ENCODE peak calls at places on chromosomes 4 and X, in seven cellular contexts. H, T, Y, L, O, M and B are unnamed samples.

GRCh38 chr4:80340036-80340435 is 4.5 kb downstream of the CFAP299 start:
- DNase-seq in H (no peak), T (no peak), Y (no peak), L (no peak), O (no peak), M (no peak), B (no peak)

GRCh38 chrX:20527458-20528099 is 260.9 kb upstream of the RPS6KA3 start:
- DNase-seq in H (peak), T (no peak), Y (no peak), L (peak), O (no peak), M (no peak), B (peak)

GRCh38 chr4:48044298-48044697 is 27.7 kb downstream of the NIPAL1 start:
- DNase-seq in H (no peak), T (no peak), Y (no peak), L (no peak), O (no peak), M (no peak), B (no peak)

GRCh38 chrX:15723887-15724517 is 14.1 kb upstream of the CA5B start:
- DNase-seq in H (no peak), T (no peak), Y (no peak), L (no peak), O (no peak), M (no peak), B (no peak)

GRCh38 chrX:1466232-1466661 is 13.5 kb upstream of the ASMTL start:
- DNase-seq in H (no peak), T (no peak), Y (no peak), L (no peak), O (no peak), M (no peak), B (no peak)

GRCh38 chr4:70925899-70926635 is 23.9 kb downstream of the MOB1B start:
- DNase-seq in H (no peak), T (no peak), Y (no peak), L (no peak), O (peak), M (no peak), B (no peak)

GRCh38 chrX:136794080-136794479 is 13.3 kb upstream of the ARHGEF6 start:
- DNase-seq in H (no peak), T (no peak), Y (no peak), L (no peak), O (no peak), M (no peak), B (no peak)

GRCh38 chrX:45710081-45710801 is 509.6 kb upstream of the DIPK2B start:
- DNase-seq in H (no peak), T (no peak), Y (no peak), L (peak), O (peak), M (peak), B (no peak)

GRCh38 chr4:41477200-41477910 is 60.6 kb upstream of the LIMCH1 start:
- DNase-seq in H (no peak), T (no peak), Y (no peak), L (no peak), O (no peak), M (no peak), B (no peak)

GRCh38 chr4:86670739-86671138 is 76.6 kb downstream of the PTPN13 start:
- DNase-seq in H (no peak), T (no peak), Y (no peak), L (no peak), O (no peak), M (no peak), B (no peak)
- TF ChIP-seq JUND in H (no peak), T (no peak), Y (no peak), L (peak), O (no peak), M (no peak), B (no peak)

GRCh38 chr4:116702949-116703348 is 382.4 kb downstream of the TRAM1L1 start:
- DNase-seq in H (peak), T (no peak), Y (no peak), L (peak), O (no peak), M (no peak), B (peak)
- TF ChIP-seq JUND in H (no peak), T (no peak), Y (no peak), L (no peak), O (no peak), M (no peak), B (no peak)

GRCh38 chr4:173274744-173275143 is 59.4 kb downstream of the HMGB2 start:
- DNase-seq in H (no peak), T (no peak), Y (no peak), L (no peak), O (no peak), M (no peak), B (no peak)
- TF ChIP-seq JUND in H (no peak), T (no peak), Y (no peak), L (no peak), O (no peak), M (no peak), B (no peak)

GRCh38 chr4:13657016-13657415 is 29.5 kb upstream of the BOD1L1 start:
- DNase-seq in H (no peak), T (no peak), Y (no peak), L (no peak), O (no peak), M (no peak), B (no peak)
- TF ChIP-seq JUND in H (no peak), T (no peak), Y (no peak), L (no peak), O (no peak), M (no peak), B (no peak)

DNA sequence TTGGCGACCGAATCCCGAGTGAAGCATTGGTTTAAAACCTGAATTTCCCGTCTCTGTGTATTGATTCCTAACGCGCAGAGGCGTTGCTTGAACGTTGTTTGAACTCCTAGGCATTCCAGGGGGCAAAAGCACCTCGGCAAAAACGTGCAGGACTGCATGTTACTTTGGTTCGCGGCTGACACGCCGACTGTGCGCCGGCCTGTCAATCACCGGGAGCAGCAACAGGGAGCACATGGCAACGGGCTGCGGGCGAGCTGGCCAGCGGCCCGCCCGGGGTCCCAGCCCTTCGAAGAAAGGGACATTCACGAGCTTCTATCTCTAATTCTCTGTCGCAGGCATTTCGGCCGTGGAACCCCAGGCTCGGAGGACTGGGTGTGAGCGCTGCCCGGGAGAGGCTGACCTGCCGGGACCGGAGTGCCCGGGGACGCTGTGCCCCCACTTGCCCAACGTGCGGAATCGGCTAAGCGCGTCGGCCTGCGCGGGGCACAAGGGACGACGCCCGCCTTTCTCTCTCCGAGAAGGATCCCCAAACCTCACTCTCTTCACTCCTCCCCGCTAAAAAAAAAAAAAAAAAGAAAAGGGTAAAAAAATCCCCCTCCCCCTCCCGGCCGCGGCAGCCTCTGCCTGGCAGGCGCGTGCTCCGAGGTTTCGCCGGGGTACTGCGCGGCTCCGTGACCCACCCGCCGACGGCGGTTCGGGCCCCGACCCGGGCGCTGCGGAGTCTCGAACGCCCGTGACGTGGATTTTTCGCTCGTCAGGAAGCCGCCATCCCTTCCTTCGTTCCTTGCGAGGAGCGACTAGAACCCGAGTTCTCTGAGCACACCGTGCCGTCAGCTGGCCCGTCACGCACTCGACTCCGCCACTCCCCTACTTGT is 918 bp downstream of the SPRY1 start:
- DNase-seq in H (peak), T (peak), Y (no peak), L (peak), O (no peak), M (peak), B (no peak)
- TF ChIP-seq JUND in H (peak), T (no peak), Y (no peak), L (no peak), O (no peak), M (no peak), B (no peak)

GRCh38 chrX:29662101-29662500 is 553.3 kb upstream of the MAGEB2 start:
- DNase-seq in H (no peak), T (no peak), Y (no peak), L (no peak), O (no peak), M (no peak), B (no peak)
- TF ChIP-seq JUND in H (no peak), T (no peak), Y (no peak), L (peak), O (no peak), M (no peak), B (no peak)

GRCh38 chr4:37567781-37568180 is 118.4 kb downstream of the RELL1 start:
- DNase-seq in H (no peak), T (no peak), Y (no peak), L (no peak), O (no peak), M (no peak), B (no peak)

GRCh38 chr4:37561196-37561802 is 124.9 kb downstream of the RELL1 start:
- DNase-seq in H (no peak), T (no peak), Y (no peak), L (no peak), O (no peak), M (no peak), B (no peak)

GRCh38 chr4:37561803-37562207 is 124.4 kb downstream of the RELL1 start:
- DNase-seq in H (peak), T (peak), Y (no peak), L (no peak), O (peak), M (no peak), B (no peak)

GRCh38 chr4:37568494-37568893 is 117.7 kb downstream of the RELL1 start:
- DNase-seq in H (no peak), T (no peak), Y (no peak), L (no peak), O (no peak), M (no peak), B (no peak)

GRCh38 chr4:37562592-37562991 is 123.6 kb downstream of the RELL1 start:
- DNase-seq in H (no peak), T (no peak), Y (no peak), L (no peak), O (no peak), M (no peak), B (no peak)
- TF ChIP-seq JUND in H (no peak), T (no peak), Y (no peak), L (no peak), O (no peak), M (no peak), B (no peak)

DNA sequence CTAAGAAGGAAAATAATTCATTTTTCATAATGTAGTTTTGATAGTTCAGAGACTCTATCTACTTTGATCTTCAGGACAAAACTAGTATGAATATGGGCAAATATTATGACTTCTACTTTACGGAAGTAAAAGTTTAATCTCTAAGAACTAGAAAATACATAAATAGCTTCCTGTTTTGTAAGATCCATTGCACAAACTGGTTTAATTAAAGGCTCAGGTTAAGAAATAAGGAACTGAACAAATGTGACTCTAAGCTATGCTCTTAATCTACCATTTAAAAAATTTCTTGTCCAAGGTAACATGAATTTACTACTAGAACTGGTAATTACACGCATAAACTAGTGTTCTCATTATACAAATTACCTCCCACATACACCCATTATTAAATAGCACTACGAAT is 360.6 kb downstream of the INPP4B start:
- DNase-seq in H (no peak), T (no peak), Y (no peak), L (no peak), O (no peak), M (no peak), B (no peak)
- TF ChIP-seq JUND in H (no peak), T (no peak), Y (no peak), L (no peak), O (no peak), M (no peak), B (no peak)

GRCh38 chr4:176441594-176441993 is 121.8 kb downstream of the SPCS3 start:
- DNase-seq in H (no peak), T (no peak), Y (no peak), L (no peak), O (no peak), M (no peak), B (no peak)

GRCh38 chr4:176444741-176445140 is 125.0 kb downstream of the SPCS3 start:
- DNase-seq in H (no peak), T (no peak), Y (no peak), L (no peak), O (no peak), M (no peak), B (no peak)

GRCh38 chr4:176443646-176444409 is 124.1 kb downstream of the SPCS3 start:
- DNase-seq in H (no peak), T (no peak), Y (no peak), L (no peak), O (no peak), M (no peak), B (no peak)

GRCh38 chr4:176439611-176440010 is 119.8 kb downstream of the SPCS3 start:
- DNase-seq in H (no peak), T (no peak), Y (no peak), L (no peak), O (no peak), M (no peak), B (no peak)

GRCh38 chr4:176443117-176443516 is 123.4 kb downstream of the SPCS3 start:
- DNase-seq in H (no peak), T (no peak), Y (no peak), L (no peak), O (no peak), M (peak), B (no peak)
- TF ChIP-seq JUND in H (no peak), T (no peak), Y (no peak), L (peak), O (no peak), M (peak), B (no peak)

DNA sequence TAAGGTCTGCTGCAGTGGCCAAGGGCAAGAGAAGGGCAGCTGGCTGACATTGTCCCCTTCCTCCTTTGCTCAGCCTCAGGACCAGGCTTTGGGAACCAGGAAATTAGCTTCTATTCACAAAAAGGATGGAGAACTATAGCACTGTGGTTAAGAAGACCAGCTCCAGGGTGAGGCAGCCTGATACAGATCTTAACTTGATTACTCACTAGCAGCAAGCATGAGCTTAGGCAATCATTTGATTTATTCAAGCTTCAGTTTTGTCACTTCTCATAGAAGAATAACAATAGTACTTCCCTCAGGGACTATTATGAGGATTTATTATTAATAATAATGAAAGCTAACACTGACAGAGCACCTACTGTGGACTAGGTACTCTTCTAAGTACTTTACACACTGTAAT is 130.6 kb upstream of the PAK3 start:
- DNase-seq in H (no peak), T (no peak), Y (no peak), L (no peak), O (no peak), M (no peak), B (no peak)
- TF ChIP-seq JUND in H (no peak), T (no peak), Y (no peak), L (no peak), O (no peak), M (no peak), B (no peak)